ENCODE peak calls at places on chromosomes 5 and 9, in five cellular contexts. F, X, E, W and H are unnamed samples.

GRCh38 chr5:100464418-100464817 is 70.8 kb upstream of the FAM174A start:
- DNase-seq in F (no peak), X (no peak), E (no peak), W (no peak), H (no peak)

GRCh38 chr5:76742586-76742985 is 26.7 kb downstream of the F2R start:
- DNase-seq in F (no peak), X (no peak), E (no peak), W (no peak), H (no peak)

GRCh38 chr5:175254155-175254554 is 189.8 kb downstream of the DRD1 start:
- DNase-seq in F (no peak), X (no peak), E (no peak), W (no peak), H (no peak)

GRCh38 chr5:135177591-135177990 is 143.6 kb upstream of the PITX1 start:
- DNase-seq in F (no peak), X (no peak), E (no peak), W (no peak), H (no peak)

GRCh38 chr5:45800331-45800730 is 104.2 kb upstream of the HCN1 start:
- DNase-seq in F (no peak), X (no peak), E (no peak), W (no peak), H (no peak)

GRCh38 chr9:99184073-99184426 is 37.7 kb downstream of the ALG2 start:
- DNase-seq in F (no peak), X (no peak), E (no peak), W (peak; percentile 35), H (no peak)

GRCh38 chr5:111697881-111698757 is 58.9 kb downstream of the NREP start:
- DNase-seq in F (no peak), X (no peak), E (no peak), W (no peak), H (no peak)

GRCh38 chr9:70324963-70325362 is 66.2 kb downstream of the SMC5 start:
- DNase-seq in F (no peak), X (no peak), E (no peak), W (no peak), H (no peak)

GRCh38 chr9:131566158-131566557 is 20.8 kb downstream of the PRRT1B start:
- DNase-seq in F (no peak), X (no peak), E (no peak), W (no peak), H (no peak)

GRCh38 chr5:2841208-2841607 is 89.7 kb upstream of the IRX2 start:
- DNase-seq in F (no peak), X (no peak), E (no peak), W (no peak), H (peak; percentile 60)

GRCh38 chr5:9617191-9617590 is 13.0 kb downstream of the TAS2R1 start:
- DNase-seq in F (no peak), X (no peak), E (no peak), W (no peak), H (no peak)

GRCh38 chr5:119318256-119318914 is 37.4 kb upstream of the TNFAIP8 start:
- DNase-seq in F (no peak), X (no peak), E (no peak), W (no peak), H (no peak)

GRCh38 chr9:36328798-36329411 is 70.7 kb upstream of the GNE start:
- DNase-seq in F (peak; percentile 53), X (peak; percentile 53), E (peak; percentile 16), W (no peak), H (peak; percentile 67)

GRCh38 chr5:110909950-110910349 is 161.6 kb upstream of the TSLP start:
- DNase-seq in F (no peak), X (no peak), E (no peak), W (no peak), H (no peak)

GRCh38 chr5:59745422-59745863 is 148.1 kb downstream of the PDE4D start:
- DNase-seq in F (no peak), X (no peak), E (no peak), W (peak; percentile 34), H (no peak)

GRCh38 chr5:147855774-147856069 is 22.8 kb upstream of the SCGB3A2 start:
- DNase-seq in F (no peak), X (no peak), E (no peak), W (no peak), H (no peak)

GRCh38 chr5:150058480-150059126 is 27.8 kb downstream of the CSF1R start:
- DNase-seq in F (no peak), X (no peak), E (no peak), W (peak; percentile 33), H (peak; percentile 78)

GRCh38 chr5:73540192-73540591 is 25.2 kb downstream of the ANKRA2 start:
- DNase-seq in F (no peak), X (no peak), E (no peak), W (no peak), H (no peak)

GRCh38 chr5:111930407-111930806 is 173.4 kb upstream of the NREP start:
- DNase-seq in F (no peak), X (no peak), E (no peak), W (no peak), H (no peak)

GRCh38 chr5:149551227-149552037 is at the start of gene CSNK1A1:
- DNase-seq in F (peak; percentile 98), X (peak; percentile 98), E (peak; percentile 91), W (peak; percentile 99), H (peak; percentile 99)

GRCh38 chr5:50927953-50928352 is 261.5 kb downstream of the PARP8 start:
- DNase-seq in F (no peak), X (no peak), E (peak; percentile 15), W (no peak), H (no peak)

GRCh38 chr5:137921931-137922330 is 32.7 kb downstream of the PKD2L2 start:
- DNase-seq in F (no peak), X (no peak), E (no peak), W (no peak), H (no peak)

GRCh38 chr9:94870793-94871558 is 144.5 kb downstream of the AOPEP start:
- DNase-seq in F (no peak), X (no peak), E (no peak), W (peak; percentile 82), H (no peak)

GRCh38 chr5:26482817-26483375 is 555.5 kb downstream of the CDH9 start:
- DNase-seq in F (no peak), X (peak; percentile 61), E (peak; percentile 19), W (no peak), H (peak; percentile 61)

GRCh38 chr9:120913673-120914266 is 12.8 kb downstream of the TRAF1 start:
- DNase-seq in F (no peak), X (no peak), E (no peak), W (no peak), H (peak; percentile 44)

GRCh38 chr9:91060520-91061343 is 259.1 kb downstream of the SYK start:
- DNase-seq in F (no peak), X (peak; percentile 90), E (peak; percentile 66), W (no peak), H (no peak)

GRCh38 chr9:135039916-135040645 is 47.4 kb upstream of the OLFM1 start:
- DNase-seq in F (no peak), X (no peak), E (no peak), W (no peak), H (peak; percentile 70)

GRCh38 chr5:122008061-122008460 is 46.3 kb downstream of the SRFBP1 start:
- DNase-seq in F (no peak), X (no peak), E (no peak), W (no peak), H (no peak)

GRCh38 chr5:15013654-15014463 is 142.3 kb upstream of the ANKH start:
- DNase-seq in F (no peak), X (peak; percentile 47), E (peak; percentile 71), W (no peak), H (peak; percentile 20)

GRCh38 chr9:3880851-3881250 is 355.1 kb upstream of the RFX3 start:
- DNase-seq in F (no peak), X (no peak), E (no peak), W (no peak), H (no peak)

GRCh38 chr9:128098017-128098935 is 29.3 kb downstream of the PTGES2 start:
- DNase-seq in F (peak; percentile 65), X (peak; percentile 97), E (peak; percentile 91), W (peak; percentile 97), H (no peak)

GRCh38 chr5:67799732-67800234 is 415.8 kb upstream of the PIK3R1 start:
- DNase-seq in F (no peak), X (no peak), E (no peak), W (peak; percentile 27), H (no peak)

GRCh38 chr5:116242363-116242762 is 157.5 kb downstream of the COMMD10 start:
- DNase-seq in F (no peak), X (no peak), E (no peak), W (no peak), H (no peak)

GRCh38 chr9:14346826-14347407 is 33.0 kb upstream of the NFIB start:
- DNase-seq in F (no peak), X (no peak), E (peak; percentile 24), W (peak; percentile 48), H (no peak)

GRCh38 chr5:151020304-151021031 is at the start of gene GPX3:
- DNase-seq in F (no peak), X (peak; percentile 9), E (peak; percentile 14), W (peak; percentile 97), H (no peak)

GRCh38 chr9:18909140-18910018 is 123.6 kb downstream of the SAXO1 start:
- DNase-seq in F (no peak), X (no peak), E (no peak), W (no peak), H (no peak)

GRCh38 chr9:20015427-20015931 is 226.6 kb upstream of the SLC24A2 start:
- DNase-seq in F (no peak), X (peak; percentile 1), E (peak; percentile 26), W (no peak), H (no peak)

GRCh38 chr5:137688248-137688840 is 47.5 kb downstream of the KLHL3 start:
- DNase-seq in F (no peak), X (no peak), E (no peak), W (no peak), H (no peak)